ENCODE peak calls at places on chromosomes 12 and 14, in four cellular contexts. One of them, this sample, is unnamed.

GRCh38 chr12:79309039-79309438 is 381.7 kb downstream of the PAWR start:
- DNase-seq in HAP-1: no peak
- DNase-seq in effector memory CD8-positive, alpha-beta T cell: no peak
- DNase-seq in iPS-NIHi11: no peak
- DNase-seq in this sample: no peak

GRCh38 chr12:116614194-116614885 is 55.2 kb downstream of the MAP1LC3B2 start:
- DNase-seq in HAP-1: no peak
- DNase-seq in effector memory CD8-positive, alpha-beta T cell: no peak
- DNase-seq in iPS-NIHi11: no peak
- DNase-seq in this sample: no peak

GRCh38 chr14:52277552-52277951 is 10.1 kb downstream of the PTGDR start:
- DNase-seq in HAP-1: no peak
- DNase-seq in effector memory CD8-positive, alpha-beta T cell: no peak
- DNase-seq in iPS-NIHi11: no peak
- DNase-seq in this sample: no peak

GRCh38 chr12:123270380-123271181 is 1.1 kb downstream of the CDK2AP1 start:
- DNase-seq in HAP-1: no peak
- DNase-seq in effector memory CD8-positive, alpha-beta T cell: no peak
- DNase-seq in iPS-NIHi11: no peak
- DNase-seq in this sample: no peak

GRCh38 chr14:57501039-57501557 is 7.4 kb upstream of the CCDC198 start:
- DNase-seq in HAP-1: peak
- DNase-seq in effector memory CD8-positive, alpha-beta T cell: no peak
- DNase-seq in iPS-NIHi11: no peak
- DNase-seq in this sample: no peak

GRCh38 chr12:3303410-3304136 is 187.4 kb upstream of the PRMT8 start:
- DNase-seq in HAP-1: no peak
- DNase-seq in effector memory CD8-positive, alpha-beta T cell: no peak
- DNase-seq in iPS-NIHi11: peak
- DNase-seq in this sample: no peak

GRCh38 chr12:116534341-116535121 is 24.6 kb upstream of the MAP1LC3B2 start:
- DNase-seq in HAP-1: peak
- DNase-seq in effector memory CD8-positive, alpha-beta T cell: no peak
- DNase-seq in iPS-NIHi11: no peak
- DNase-seq in this sample: no peak

GRCh38 chr12:1471224-1471623 is 123.2 kb downstream of the FBXL14 start:
- DNase-seq in HAP-1: no peak
- DNase-seq in effector memory CD8-positive, alpha-beta T cell: no peak
- DNase-seq in iPS-NIHi11: no peak
- DNase-seq in this sample: no peak

GRCh38 chr12:92363295-92364146 is 217.9 kb upstream of the BTG1 start:
- DNase-seq in HAP-1: no peak
- DNase-seq in effector memory CD8-positive, alpha-beta T cell: peak
- DNase-seq in iPS-NIHi11: no peak
- DNase-seq in this sample: no peak

GRCh38 chr14:75334191-75335051 is 55.8 kb downstream of the FOS start:
- DNase-seq in HAP-1: no peak
- DNase-seq in effector memory CD8-positive, alpha-beta T cell: peak
- DNase-seq in iPS-NIHi11: no peak
- DNase-seq in this sample: no peak

GRCh38 chr12:22624573-22624907 is 431 bp upstream of the ETNK1 start:
- DNase-seq in HAP-1: no peak
- DNase-seq in effector memory CD8-positive, alpha-beta T cell: no peak
- DNase-seq in iPS-NIHi11: no peak
- DNase-seq in this sample: no peak

GRCh38 chr14:88476375-88476774 is 78.4 kb downstream of the PTPN21 start:
- DNase-seq in HAP-1: no peak
- DNase-seq in effector memory CD8-positive, alpha-beta T cell: no peak
- DNase-seq in iPS-NIHi11: no peak
- DNase-seq in this sample: no peak

GRCh38 chr12:104006929-104007328 is 41.3 kb downstream of the TDG start:
- DNase-seq in HAP-1: no peak
- DNase-seq in effector memory CD8-positive, alpha-beta T cell: no peak
- DNase-seq in iPS-NIHi11: no peak
- DNase-seq in this sample: no peak

GRCh38 chr12:5015711-5016492 is 27.8 kb upstream of the KCNA5 start:
- DNase-seq in HAP-1: no peak
- DNase-seq in effector memory CD8-positive, alpha-beta T cell: no peak
- DNase-seq in iPS-NIHi11: no peak
- DNase-seq in this sample: no peak

This sample was measured in iPS DF 19.7.